ENCODE peak calls at places on chromosome 21, in ten cellular contexts. P is endothelial cell of umbilical vein, V is spleen, J is suprapubic skin, H is stomach, G is breast epithelium, Z is prostate gland, Q is HCT116, C is transverse colon, A is K562. D is an unnamed sample.

GRCh38 chr21:39630191-39630591 is 17.5 kb downstream of the B3GALT5 start:
- DNase-seq in A (no peak), P (no peak), V (no peak), Z (no peak), C (no peak), G (no peak), Q (peak; percentile 68), H (no peak), J (no peak), D (no peak)

GRCh38 chr21:28089599-28090421 is 902.9 kb downstream of the LTN1 start:
- DNase-seq in H (no peak), A (no peak), Q (no peak), Z (no peak), V (no peak), G (no peak), J (no peak), C (no peak), P (no peak), D (no peak)

GRCh38 chr21:14691924-14692323 is 145.8 kb upstream of the SAMSN1 start:
- DNase-seq in P (no peak), Q (no peak), C (no peak), A (no peak), V (no peak), G (no peak), J (no peak), H (no peak), Z (no peak), D (no peak)

GRCh38 chr21:34965200-34966174 is 83.6 kb downstream of the RUNX1 start:
- DNase-seq in P (no peak), C (no peak), H (no peak), A (no peak), Q (no peak), G (no peak), V (no peak), J (no peak), Z (no peak), D (no peak)

GRCh38 chr21:34282223-34282622 is 81.6 kb upstream of the KCNE2 start:
- DNase-seq in Z (no peak), C (no peak), G (no peak), H (no peak), J (no peak), Q (no peak), V (no peak), A (no peak), P (peak; percentile 8), D (no peak)

GRCh38 chr21:19468981-19469715 is 1065.6 kb upstream of the TMPRSS15 start:
- DNase-seq in P (no peak), G (no peak), J (no peak), C (no peak), V (no peak), H (no peak), Z (no peak), A (no peak), Q (no peak), D (no peak)

GRCh38 chr21:29416268-29416667 is 117.5 kb downstream of the BACH1 start:
- DNase-seq in Q (no peak), J (no peak), H (no peak), P (no peak), Z (no peak), G (no peak), V (no peak), C (no peak), A (no peak), D (no peak)

GRCh38 chr21:44471341-44471740 is 16.0 kb downstream of the LRRC3 start:
- DNase-seq in V (no peak), A (no peak), Q (no peak), H (no peak), C (no peak), Z (no peak), G (no peak), P (no peak), J (no peak), D (no peak)

GRCh38 chr21:36069713-36070573 is at the start of gene CBR1:
- DNase-seq in C (peak; percentile 96), J (peak; percentile 96), G (peak; percentile 83), P (peak; percentile 74), H (peak; percentile 95), A (peak; percentile 80), Q (no peak), V (peak; percentile 97), Z (peak; percentile 88), D (peak; percentile 69)

GRCh38 chr21:33815153-33815707 is 100.4 kb downstream of the ATP5PO start:
- DNase-seq in H (no peak), G (no peak), A (no peak), P (no peak), J (no peak), V (no peak), C (no peak), Z (no peak), Q (no peak), D (no peak)

DNA sequence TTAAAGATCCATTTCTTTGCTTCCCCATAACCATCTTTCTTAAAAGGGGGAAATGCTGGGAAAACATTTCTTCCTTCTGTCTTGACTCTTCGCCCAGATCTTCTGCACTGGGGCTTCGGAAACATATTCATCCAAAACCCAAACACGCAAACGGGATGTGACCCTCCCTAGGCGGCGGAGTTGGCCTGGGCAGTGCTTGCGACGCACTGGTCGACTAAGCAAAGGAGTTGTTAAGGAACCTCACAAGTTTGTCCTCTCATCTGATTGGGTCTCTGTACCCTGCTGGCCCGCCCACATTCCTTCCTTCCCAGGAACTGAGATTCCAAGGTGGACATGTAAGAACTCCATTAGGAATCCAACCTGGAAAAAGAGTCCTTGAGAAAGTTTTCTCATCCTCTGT is 2.5 kb downstream of the ADAMTS5 start:
- DNase-seq in V (no peak), H (peak; percentile 28), J (peak; percentile 85), P (no peak), Q (no peak), G (peak; percentile 89), Z (no peak), C (peak; percentile 35), A (no peak), D (no peak)
- TF ChIP-seq POLR2A in V (no peak), H (no peak), J (peak; percentile 77), P (no peak), Q (no peak), G (peak; percentile 78), Z (no peak), C (peak; percentile 52), A (no peak), D (no peak)

DNA sequence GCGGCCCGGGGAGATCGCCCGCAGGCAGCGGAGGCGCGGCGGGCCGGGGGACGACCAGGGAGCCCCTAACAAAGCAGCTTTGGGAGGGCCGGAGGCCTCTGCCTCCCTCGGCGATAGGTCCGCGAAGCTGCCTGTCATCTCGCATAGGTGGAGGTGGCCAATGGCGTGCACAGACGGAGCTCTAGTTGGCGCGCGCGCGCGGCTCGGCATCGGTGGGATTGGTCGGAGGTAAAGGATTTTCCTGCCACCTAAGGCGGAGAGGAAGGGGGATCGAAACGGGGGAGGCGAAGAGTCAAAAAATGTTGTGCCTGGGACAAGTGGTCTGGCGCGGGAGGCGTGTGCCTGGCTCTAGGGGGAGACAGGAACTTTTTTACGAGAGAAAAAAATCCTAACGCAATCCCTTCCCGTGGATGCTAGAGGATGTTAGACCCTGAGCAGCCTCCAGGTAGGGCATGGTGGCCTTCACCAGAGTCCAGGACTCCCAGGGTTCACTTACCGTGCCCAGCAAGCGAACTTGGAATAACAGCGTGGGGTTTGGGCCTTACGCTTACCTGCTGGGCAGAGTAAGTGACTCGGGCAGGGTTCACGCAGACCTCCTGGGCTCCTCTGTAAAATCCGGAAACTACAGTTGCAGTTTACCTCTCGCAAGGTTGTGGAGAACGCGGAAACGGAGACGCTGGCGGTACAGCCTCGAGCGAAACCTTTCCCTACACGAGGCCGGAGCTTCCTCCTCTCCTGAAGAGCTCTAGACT is 99.9 kb upstream of the SOD1 start:
- DNase-seq in P (peak; percentile 72), A (no peak), H (peak; percentile 90), Q (peak; percentile 86), V (peak; percentile 94), Z (peak; percentile 92), G (peak; percentile 83), J (peak; percentile 86), C (peak; percentile 90), D (peak; percentile 44)
- TF ChIP-seq POLR2AphosphoS5 in P (no peak), A (no peak), H (no peak), Q (no peak), V (no peak), Z (no peak), G (peak; percentile 9), J (no peak), C (no peak), D (no peak)

DNA sequence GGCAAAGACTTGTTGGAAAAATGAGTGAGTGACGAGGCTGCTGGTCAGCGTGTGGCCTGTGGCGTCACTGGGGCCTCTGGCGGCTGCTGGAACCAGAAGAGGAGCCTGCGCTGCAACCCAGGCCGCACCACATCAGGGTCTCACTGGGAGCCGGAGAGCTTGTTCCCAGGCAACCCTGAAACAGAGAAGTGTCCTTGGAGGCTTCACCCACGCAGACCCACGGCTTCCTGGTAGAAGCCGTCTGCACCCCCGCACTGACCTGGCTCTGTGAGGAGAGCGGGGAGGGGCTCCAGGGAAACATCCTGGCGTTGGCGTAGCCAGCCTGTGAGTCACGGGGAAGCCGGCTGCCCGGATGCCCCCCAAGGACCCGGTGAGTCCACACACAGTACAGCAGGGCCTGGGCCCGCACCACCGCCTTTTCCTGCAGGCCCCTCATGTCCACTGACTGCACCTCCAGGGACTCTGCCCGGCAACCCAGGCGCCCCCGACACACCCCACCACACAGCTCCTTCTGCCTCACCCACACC is 57.4 kb downstream of the COL6A1 start:
- DNase-seq in A (no peak), Q (no peak), V (peak; percentile 85), G (peak; percentile 61), Z (no peak), J (peak; percentile 84), P (peak; percentile 77), C (no peak), H (no peak), D (no peak)
- TF ChIP-seq POLR2A in A (no peak), Q (no peak), V (no peak), G (no peak), Z (no peak), J (no peak), P (no peak), C (no peak), H (no peak), D (no peak)

DNA sequence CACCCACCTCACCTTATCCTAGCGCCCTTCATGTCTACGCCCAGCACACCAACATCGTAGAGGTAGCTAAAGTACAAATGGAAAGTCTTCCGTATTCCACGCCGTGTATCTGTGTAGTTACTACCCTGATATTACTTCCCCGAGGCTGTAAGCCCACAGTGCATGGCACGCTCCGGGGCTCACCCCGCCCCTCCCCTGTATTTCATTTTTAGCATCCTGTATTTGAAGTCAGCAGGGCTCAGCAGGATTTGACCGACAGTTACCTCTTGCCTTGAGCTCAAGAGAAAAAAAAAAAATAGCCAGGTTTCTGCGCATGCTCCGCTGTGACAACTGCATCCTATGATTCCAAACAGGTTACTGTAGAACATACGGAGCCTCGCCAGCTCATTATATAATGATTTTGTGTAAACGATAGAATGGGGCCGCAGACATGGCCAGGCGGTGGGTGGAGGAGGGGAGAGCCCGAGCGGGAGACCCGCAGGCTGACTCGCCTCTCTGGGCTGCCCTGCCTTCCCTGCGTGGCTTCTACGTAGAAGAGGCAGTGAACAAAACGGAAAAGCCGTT is 1.3 kb downstream of the ABCG1 start:
- DNase-seq in P (peak; percentile 91), A (no peak), J (peak; percentile 77), Z (peak; percentile 62), Q (no peak), G (peak; percentile 44), C (peak; percentile 76), H (peak; percentile 69), V (peak; percentile 92), D (peak; percentile 53)
- TF ChIP-seq POLR2AphosphoS5 in P (no peak), A (no peak), J (no peak), Z (peak; percentile 90), Q (no peak), G (no peak), C (peak; percentile 81), H (no peak), V (peak; percentile 87), D (no peak)